ENCODE peak calls at places on chromosome 19, in ten cellular contexts. X is RWPE1; P is transverse colon; Q is choroid plexus epithelial cell; H is heart right ventricle; D is brain microvascular endothelial cell; F is tibial artery; G is CD4-positive, alpha-beta T cell; Y is AG10803; R is colonic mucosa. J is an unnamed sample.

GRCh38 chr19:49896863-49897621 is at the start of gene IL4I1:
- DNase-seq in X (no peak), P (peak; percentile 45), Q (no peak), H (no peak), D (no peak), F (peak; percentile 58), G (peak; percentile 37), Y (peak; percentile 9), R (no peak), J (no peak)

GRCh38 chr19:5436101-5436947 is 18.9 kb upstream of the ZNRF4 start:
- DNase-seq in X (peak; percentile 72), P (no peak), Q (peak; percentile 46), H (no peak), D (peak; percentile 34), F (no peak), G (no peak), Y (peak; percentile 78), R (no peak), J (peak; percentile 90)

GRCh38 chr19:29622191-29623070 is 16.3 kb downstream of the POP4 start:
- DNase-seq in X (no peak), P (peak; percentile 11), Q (peak; percentile 49), H (no peak), D (no peak), F (no peak), G (peak; percentile 15), Y (peak; percentile 27), R (no peak), J (no peak)

GRCh38 chr19:18486746-18487145 is 35.1 kb downstream of the ELL start:
- DNase-seq in X (no peak), P (no peak), Q (no peak), H (no peak), D (no peak), F (no peak), G (no peak), Y (no peak), R (no peak), J (no peak)

GRCh38 chr19:43768273-43769050 is 12.3 kb downstream of the KCNN4 start:
- DNase-seq in X (no peak), P (peak; percentile 71), Q (no peak), H (no peak), D (no peak), F (peak; percentile 69), G (no peak), Y (peak; percentile 32), R (peak; percentile 77), J (no peak)

GRCh38 chr19:44603201-44603945 is 10.0 kb upstream of the IGSF23 start:
- DNase-seq in X (peak; percentile 21), P (no peak), Q (peak; percentile 89), H (peak; percentile 53), D (peak; percentile 91), F (no peak), G (no peak), Y (peak; percentile 96), R (no peak), J (no peak)

GRCh38 chr19:39070888-39071287 is 13.3 kb upstream of the ACP7 start:
- DNase-seq in X (no peak), P (no peak), Q (peak; percentile 49), H (no peak), D (peak; percentile 29), F (no peak), G (no peak), Y (no peak), R (no peak), J (no peak)

GRCh38 chr19:33261511-33262192 is 36.0 kb upstream of the SLC7A10 start:
- DNase-seq in X (no peak), P (no peak), Q (no peak), H (no peak), D (no peak), F (no peak), G (no peak), Y (no peak), R (no peak), J (no peak)

GRCh38 chr19:18488838-18489626 is 32.8 kb downstream of the ELL start:
- DNase-seq in X (no peak), P (peak; percentile 45), Q (no peak), H (no peak), D (no peak), F (no peak), G (no peak), Y (no peak), R (no peak), J (peak; percentile 70)

GRCh38 chr19:17779281-17779930 is 15.5 kb upstream of the B3GNT3 start:
- DNase-seq in X (no peak), P (peak; percentile 33), Q (peak; percentile 65), H (peak; percentile 36), D (no peak), F (peak; percentile 58), G (no peak), Y (peak; percentile 21), R (peak; percentile 76), J (peak; percentile 44)

GRCh38 chr19:13339869-13340268 is 166.4 kb downstream of the CACNA1A start:
- DNase-seq in X (no peak), P (no peak), Q (no peak), H (no peak), D (no peak), F (peak; percentile 29), G (no peak), Y (no peak), R (no peak), J (no peak)

GRCh38 chr19:8494158-8494557 is 8.3 kb downstream of the PRAM1 start:
- DNase-seq in X (no peak), P (no peak), Q (no peak), H (no peak), D (no peak), F (no peak), G (no peak), Y (no peak), R (no peak), J (no peak)

GRCh38 chr19:15154002-15154612 is 46.7 kb downstream of the NOTCH3 start:
- DNase-seq in X (peak; percentile 53), P (peak; percentile 38), Q (peak; percentile 72), H (no peak), D (peak; percentile 60), F (no peak), G (no peak), Y (peak; percentile 39), R (peak; percentile 50), J (peak; percentile 46)

DNA sequence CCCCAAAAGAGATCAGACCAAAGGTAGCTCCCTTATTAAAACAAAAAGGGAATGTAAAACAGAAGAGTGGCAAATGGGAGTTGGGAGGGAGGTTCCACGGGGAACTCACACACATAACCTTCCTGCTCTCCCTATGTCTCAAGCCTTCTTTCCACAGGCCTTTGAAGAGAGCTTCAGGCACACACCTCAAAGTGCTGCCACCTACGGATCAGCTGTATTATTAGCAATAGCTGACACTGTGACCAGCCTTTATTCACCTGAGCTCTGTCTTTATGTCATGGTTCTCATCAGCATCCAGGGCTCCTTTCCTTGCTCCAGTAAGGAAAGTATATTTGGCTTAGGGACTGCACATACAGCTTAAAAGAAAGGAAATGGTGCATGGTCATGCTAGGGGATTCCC is 11.3 kb downstream of the ZNF571 start:
- DNase-seq in X (no peak), P (no peak), Q (no peak), H (no peak), D (no peak), F (no peak), G (no peak), Y (no peak), R (no peak), J (no peak)
- TF ChIP-seq CTCF in X (no peak), P (no peak), Q (no peak), H (no peak), D (no peak), F (no peak), G (no peak), Y (no peak), R (no peak), J (no peak)

DNA sequence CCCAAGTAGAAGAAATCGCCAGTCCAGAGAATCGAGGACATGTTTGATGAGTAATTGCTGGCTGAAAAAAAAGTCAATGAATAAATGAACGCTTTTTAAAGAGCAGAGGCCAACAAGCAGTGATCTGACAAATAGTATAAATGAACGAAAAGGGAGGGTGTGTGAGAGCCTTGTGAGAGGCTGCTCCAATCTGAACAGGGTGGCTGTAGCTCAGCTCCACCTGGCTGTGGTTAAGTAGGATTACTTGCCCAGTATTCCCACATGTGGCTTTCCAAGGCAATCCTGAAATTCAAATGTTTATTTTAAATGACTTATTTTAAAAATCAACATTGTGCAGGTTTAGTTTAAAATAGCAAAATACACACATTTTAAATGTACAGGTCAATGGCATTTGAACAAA is 117.0 kb downstream of the TSHZ3 start:
- DNase-seq in X (no peak), P (no peak), Q (peak; percentile 23), H (no peak), D (no peak), F (no peak), G (no peak), Y (peak; percentile 48), R (no peak), J (no peak)
- TF ChIP-seq CTCF in X (no peak), P (no peak), Q (peak; percentile 9), H (no peak), D (no peak), F (no peak), G (no peak), Y (no peak), R (no peak), J (no peak)

GRCh38 chr19:52190679-52191293 is 934 bp downstream of the PPP2R1A start:
- DNase-seq in X (no peak), P (peak; percentile 55), Q (peak; percentile 68), H (peak; percentile 56), D (peak; percentile 10), F (no peak), G (no peak), Y (peak; percentile 46), R (peak; percentile 48), J (peak; percentile 25)

GRCh38 chr19:52191374-52191773 is 1.5 kb downstream of the PPP2R1A start:
- DNase-seq in X (no peak), P (peak; percentile 66), Q (no peak), H (no peak), D (no peak), F (no peak), G (no peak), Y (no peak), R (peak; percentile 60), J (no peak)

GRCh38 chr19:52187407-52187806 is 2.4 kb upstream of the PPP2R1A start:
- DNase-seq in X (no peak), P (no peak), Q (no peak), H (no peak), D (no peak), F (no peak), G (no peak), Y (no peak), R (no peak), J (no peak)

GRCh38 chr19:52189745-52190678 is at the start of gene PPP2R1A:
- DNase-seq in X (peak; percentile 100), P (peak; percentile 99), Q (peak; percentile 100), H (peak; percentile 100), D (peak; percentile 100), F (peak; percentile 100), G (peak; percentile 98), Y (peak; percentile 100), R (peak; percentile 100), J (peak; percentile 97)

GRCh38 chr19:52188822-52189744 is 769 bp upstream of the PPP2R1A start:
- DNase-seq in X (no peak), P (no peak), Q (no peak), H (no peak), D (peak; percentile 60), F (peak; percentile 24), G (no peak), Y (no peak), R (peak; percentile 59), J (peak; percentile 57)
- TF ChIP-seq CTCF in X (no peak), P (no peak), Q (peak; percentile 20), H (no peak), D (no peak), F (peak; percentile 36), G (no peak), Y (no peak), R (no peak), J (no peak)

GRCh38 chr19:23403581-23404324 is 8.5 kb upstream of the ZNF91 start:
- DNase-seq in X (no peak), P (peak; percentile 87), Q (no peak), H (no peak), D (no peak), F (no peak), G (no peak), Y (no peak), R (peak; percentile 93), J (no peak)
- TF ChIP-seq CTCF in X (no peak), P (peak; percentile 50), Q (no peak), H (no peak), D (no peak), F (no peak), G (no peak), Y (no peak), R (peak; percentile 64), J (no peak)